ENCODE peak calls at places on chromosomes 7 and 10, in four cellular contexts. G, Z, P and C are unnamed samples. For H3K4me1, the result is how much of the 10 kb centered on the place peaks cover.

GRCh38 chr7:3043544-3044395 is at the start of gene CARD11:
- DNase-seq in G (no peak), P (no peak), Z (no peak), C (no peak)

GRCh38 chr10:43250925-43251663 is 15.8 kb downstream of the RASGEF1A start:
- DNase-seq in G (no peak), P (peak), Z (no peak), C (no peak)

GRCh38 chr10:121930729-121931085 is 2.9 kb upstream of the ATE1 start:
- DNase-seq in P (no peak), Z (peak), G (no peak), C (no peak)

GRCh38 chr10:13668126-13668525 is 81.4 kb downstream of the PRPF18 start:
- DNase-seq in P (no peak), G (no peak), Z (no peak), C (no peak)

GRCh38 chr10:69123306-69123746 is 652 bp upstream of the VPS26A start:
- DNase-seq in G (peak), Z (no peak), P (peak), C (peak)

GRCh38 chr7:63106506-63107388 is 891.9 kb upstream of the ZNF722 start:
- DNase-seq in P (no peak), Z (no peak), G (no peak), C (no peak)

GRCh38 chr10:127973810-127974311 is 67.0 kb downstream of the PTPRE start:
- DNase-seq in Z (peak), G (no peak), P (no peak), C (no peak)

GRCh38 chr7:27110163-27110976 is 7.9 kb upstream of the HOXA2 start:
- DNase-seq in Z (peak), P (no peak), G (no peak), C (no peak)

GRCh38 chr7:141511370-141512335 is 39.6 kb upstream of the AGK start:
- DNase-seq in P (no peak), G (peak), Z (peak), C (peak)

GRCh38 chr7:137873524-137873923 is 26.8 kb upstream of the DGKI start:
- DNase-seq in Z (no peak), G (peak), P (no peak), C (no peak)

GRCh38 chr7:137873979-137874378 is 27.2 kb upstream of the DGKI start:
- DNase-seq in G (no peak), Z (no peak), P (no peak), C (no peak)

GRCh38 chr7:137877301-137877700 is 30.5 kb upstream of the DGKI start:
- DNase-seq in P (no peak), G (no peak), Z (no peak), C (peak)

GRCh38 chr7:137875746-137876145 is 29.0 kb upstream of the DGKI start:
- DNase-seq in Z (no peak), P (no peak), G (no peak), C (no peak)

DNA sequence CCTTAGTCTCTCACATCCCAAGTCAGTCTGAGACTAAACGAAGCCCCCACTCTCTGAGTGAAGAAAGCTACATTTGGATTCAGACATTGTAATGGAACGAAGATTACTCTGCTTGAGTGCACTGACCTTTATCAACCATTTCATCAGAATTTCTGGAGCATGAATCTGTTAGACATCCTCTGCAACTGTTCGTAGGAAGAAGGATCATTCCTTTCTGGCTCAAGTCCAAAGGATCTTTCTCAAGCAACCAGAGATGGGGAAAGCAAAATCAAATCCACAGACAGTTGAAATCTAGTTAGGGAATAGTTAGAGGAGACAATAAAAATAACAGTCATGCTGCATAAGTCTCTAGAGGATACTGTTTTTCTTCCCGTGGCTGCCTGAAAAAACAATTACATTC is 27.6 kb upstream of the DGKI start:
- DNase-seq in G (peak), Z (no peak), P (no peak), C (no peak)
- H3K4me1 ChIP-seq in G (under half), Z (under half), P (under half), C (under half)

GRCh38 chr10:80535671-80536360 is 1.9 kb upstream of the SH2D4B start:
- DNase-seq in G (peak), Z (peak), P (no peak), C (peak)
- H3K4me1 ChIP-seq in G (under half), Z (under half), P (under half), C (under half)

GRCh38 chr10:29947701-29948060 is 111.7 kb downstream of the JCAD start:
- DNase-seq in P (no peak), G (no peak), Z (peak), C (no peak)
- H3K4me1 ChIP-seq in P (under half), G (under half), Z (under half), C (under half)

DNA sequence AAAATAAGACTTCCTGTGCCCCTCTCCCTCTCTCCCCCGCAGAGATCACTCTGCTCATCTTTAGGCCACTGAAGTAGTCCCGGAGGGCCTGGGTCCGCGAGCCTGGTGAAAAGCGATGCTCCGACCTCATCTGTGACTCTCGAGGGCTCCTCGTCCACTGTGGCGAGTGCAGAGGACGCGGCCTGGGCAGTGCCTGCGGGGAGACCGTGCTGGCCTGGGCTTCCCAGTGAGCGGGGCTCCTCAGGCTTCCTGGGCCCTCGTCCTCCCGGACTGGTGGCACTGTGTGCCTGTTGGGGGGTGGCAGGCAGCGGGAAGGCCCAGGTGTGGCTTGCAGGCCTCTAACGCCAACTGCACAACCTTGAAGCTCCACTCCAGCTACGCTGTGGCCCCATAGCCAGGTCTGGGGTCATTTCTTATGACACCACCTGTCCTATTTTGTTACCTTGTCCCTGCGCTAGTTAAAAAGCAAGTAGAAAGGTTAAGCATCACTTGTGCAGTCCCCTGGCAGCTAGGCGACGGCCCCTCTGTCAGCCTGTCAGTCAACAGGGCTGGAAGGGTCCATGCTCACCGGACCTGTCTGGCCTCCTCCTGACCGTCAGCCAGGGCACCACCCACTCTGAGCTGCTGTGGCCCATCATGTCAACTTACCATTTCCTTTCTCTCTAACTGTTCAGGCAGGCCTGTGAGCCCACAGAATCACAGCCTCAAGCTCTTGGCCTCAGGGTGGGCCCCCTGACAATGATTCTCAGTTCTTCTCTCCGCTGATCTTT is 20.5 kb downstream of the MNX1 start:
- DNase-seq in Z (no peak), G (no peak), P (no peak), C (no peak)
- H3K4me1 ChIP-seq in Z (under half), G (under half), P (under half), C (under half)

GRCh38 chr7:101906291-101907260 is 89.2 kb downstream of the CUX1 start:
- DNase-seq in G (no peak), P (no peak), Z (no peak), C (no peak)
- H3K4me1 ChIP-seq in G (under half), P (under half), Z (under half), C (under half)

DNA sequence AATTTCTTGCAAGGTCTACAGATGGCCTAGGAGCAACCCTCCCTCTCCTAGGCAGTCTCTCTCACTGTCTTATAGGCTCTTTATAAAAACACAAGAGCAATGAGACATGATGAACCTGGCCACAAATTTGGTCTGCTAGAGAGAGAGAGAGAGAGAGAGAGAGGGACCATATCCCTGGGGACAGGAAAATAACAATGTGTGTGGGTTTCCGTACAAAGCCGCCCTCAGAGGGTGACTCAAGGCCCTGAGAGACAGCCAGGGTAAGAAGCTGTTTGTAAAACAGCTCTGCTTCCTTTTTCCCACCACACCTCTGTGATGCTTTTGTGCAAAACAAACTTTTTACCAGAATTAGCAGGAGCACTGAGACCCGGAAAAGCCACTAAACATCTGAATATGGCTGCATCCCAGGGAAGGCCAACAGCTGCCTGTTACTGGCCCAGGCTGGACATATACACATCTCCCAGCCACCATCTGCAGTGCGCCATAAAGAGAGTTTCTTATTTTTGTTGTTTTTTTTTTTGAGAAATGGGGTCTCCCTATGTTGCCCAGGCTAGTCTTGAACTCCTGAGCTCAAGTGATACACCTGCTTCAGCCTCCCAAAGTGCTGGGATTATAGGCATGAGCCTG is 18.4 kb downstream of the GIMAP5 start:
- DNase-seq in Z (no peak), P (no peak), G (no peak), C (peak)
- H3K4me1 ChIP-seq in Z (under half), P (under half), G (under half), C (under half)

GRCh38 chr10:95474228-95475002 is 86.8 kb downstream of the SORBS1 start:
- DNase-seq in Z (peak), G (peak), P (no peak), C (no peak)

GRCh38 chr10:95475827-95476481 is 85.2 kb downstream of the SORBS1 start:
- DNase-seq in Z (peak), G (no peak), P (no peak), C (no peak)

GRCh38 chr10:95477175-95477520 is 84.0 kb downstream of the SORBS1 start:
- DNase-seq in P (no peak), G (no peak), Z (no peak), C (no peak)

GRCh38 chr10:95476482-95477174 is 84.5 kb downstream of the SORBS1 start:
- DNase-seq in Z (no peak), G (no peak), P (no peak), C (no peak)

DNA sequence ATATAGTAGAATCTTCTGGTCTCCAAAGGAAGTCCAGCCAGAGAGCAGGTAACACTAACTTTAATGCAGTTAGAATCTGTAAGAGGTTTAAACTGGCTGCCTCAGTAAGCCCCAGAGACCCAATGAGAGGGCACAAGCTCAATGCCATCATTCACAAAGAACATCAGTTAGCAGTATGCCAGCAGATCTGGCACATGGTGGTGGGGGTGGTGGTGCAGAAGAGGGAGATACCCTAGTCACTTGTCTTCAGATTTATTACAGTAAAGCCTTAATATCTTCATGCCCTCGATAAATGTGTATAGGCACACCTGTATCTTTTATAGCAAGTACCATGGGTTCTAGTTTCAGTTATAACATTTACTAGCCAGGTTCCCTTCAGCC is 86.2 kb downstream of the SORBS1 start:
- DNase-seq in Z (no peak), G (no peak), P (no peak), C (no peak)
- H3K4me1 ChIP-seq in Z (half or more), G (under half), P (under half), C (under half)

GRCh38 chr10:73246783-73247508 is at the start of gene DNAJC9:
- DNase-seq in P (peak), G (peak), Z (peak), C (peak)
- H3K4me1 ChIP-seq in P (under half), G (under half), Z (under half), C (under half)

DNA sequence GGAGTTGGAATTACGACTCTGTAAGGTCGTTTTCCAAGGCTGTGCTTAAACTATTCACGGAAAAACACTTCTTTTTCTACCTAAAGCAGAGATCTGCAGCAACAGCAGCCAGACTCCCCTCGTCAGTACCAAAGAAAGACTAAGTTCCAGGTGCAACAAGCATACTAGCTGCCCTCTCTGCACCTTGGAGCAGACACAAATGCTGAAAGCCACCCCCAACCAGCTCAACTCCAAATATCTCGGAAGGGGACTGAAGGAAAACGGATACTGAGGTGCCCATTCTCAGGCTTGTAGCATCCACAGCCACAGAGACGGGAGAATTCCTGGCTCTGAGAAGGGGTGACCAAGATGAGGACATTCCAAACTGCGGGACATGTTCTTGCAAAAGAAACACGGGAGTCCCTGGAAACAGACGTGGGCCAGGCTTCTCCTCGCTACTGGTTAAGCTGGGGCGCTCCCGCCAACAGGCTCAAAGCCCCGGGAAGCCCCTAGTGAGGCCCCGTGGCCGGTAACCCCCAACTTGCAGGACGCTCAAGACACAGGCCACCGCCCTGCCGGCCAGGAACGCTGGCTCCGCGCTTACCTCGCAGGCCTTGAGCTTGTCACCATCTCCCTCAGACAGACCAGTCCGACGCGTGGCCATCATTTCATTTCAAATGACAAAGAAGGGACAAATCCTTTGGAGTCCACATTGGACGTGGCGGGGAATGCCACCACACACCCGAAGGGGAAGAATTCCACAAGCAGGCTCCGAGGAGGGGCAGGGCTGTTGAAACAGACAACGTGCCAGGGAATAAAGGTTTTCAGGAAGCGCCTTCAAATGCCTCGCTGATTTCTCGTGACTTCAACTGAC is 2.2 kb downstream of the ARHGAP21 start:
- DNase-seq in P (peak), G (peak), Z (peak), C (peak)
- H3K4me1 ChIP-seq in P (under half), G (under half), Z (under half), C (under half)

GRCh38 chr7:154910977-154911376 is 91.9 kb downstream of the PAXIP1 start:
- DNase-seq in Z (no peak), P (no peak), G (no peak), C (no peak)

GRCh38 chr7:154911411-154911810 is 91.5 kb downstream of the PAXIP1 start:
- DNase-seq in Z (no peak), G (no peak), P (no peak), C (no peak)

GRCh38 chr7:154912921-154913644 is 89.8 kb downstream of the PAXIP1 start:
- DNase-seq in Z (no peak), G (peak), P (no peak), C (peak)

GRCh38 chr7:154910125-154910524 is 92.8 kb downstream of the PAXIP1 start:
- DNase-seq in Z (no peak), G (no peak), P (no peak), C (no peak)

DNA sequence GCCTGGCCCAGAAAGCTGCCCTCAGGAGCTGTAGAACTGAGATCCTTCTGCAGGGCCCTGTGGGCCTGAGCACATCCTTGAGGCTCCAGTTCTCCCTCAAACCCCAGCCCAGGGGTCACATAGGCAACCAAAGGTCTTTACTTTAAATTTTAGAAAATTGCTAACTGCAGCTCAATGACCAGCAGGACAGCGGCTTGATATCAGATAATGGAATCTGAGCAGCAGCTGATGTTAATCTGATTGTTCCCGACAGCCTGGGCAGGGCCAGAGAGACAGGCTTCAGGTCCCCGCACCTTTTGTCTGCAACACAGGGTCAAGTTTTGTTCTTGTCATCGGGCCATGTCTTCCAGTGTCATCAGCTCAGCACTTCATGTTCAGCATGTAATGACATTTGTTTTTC is 91.1 kb downstream of the PAXIP1 start:
- DNase-seq in Z (no peak), G (no peak), P (no peak), C (no peak)
- H3K4me1 ChIP-seq in Z (under half), G (under half), P (under half), C (under half)